ENCODE peak calls at places on chromosomes 1 and 21, in six cellular contexts. J is upper lobe of right lung, D is astrocyte of the spinal cord, T is left lung, Z is fibroblast of pulmonary artery, R is adrenal gland. C is an unnamed sample.

GRCh38 chr1:204146965-204147364 is 4.9 kb downstream of the ETNK2 start:
- DNase-seq in R (no peak), J (no peak), Z (no peak), T (no peak), D (no peak), C (no peak)

GRCh38 chr1:163745204-163745603 is 423.4 kb downstream of the NUF2 start:
- DNase-seq in J (no peak), D (no peak), R (no peak), Z (no peak), T (no peak), C (no peak)

GRCh38 chr1:73907051-73907450 is 290.9 kb downstream of the LRRIQ3 start:
- DNase-seq in Z (no peak), J (no peak), R (no peak), D (no peak), T (no peak), C (no peak)

GRCh38 chr1:179743679-179744400 is 749 bp downstream of the FAM163A start:
- DNase-seq in R (no peak), J (no peak), Z (no peak), T (peak; percentile 75), D (no peak), C (no peak)

GRCh38 chr1:7070389-7071029 is 285.3 kb downstream of the CAMTA1 start:
- DNase-seq in D (peak; percentile 63), Z (peak; percentile 73), J (no peak), T (no peak), R (peak; percentile 69), C (peak; percentile 71)

GRCh38 chr1:4603317-4604110 is 50.9 kb upstream of the AJAP1 start:
- DNase-seq in Z (no peak), J (no peak), D (no peak), T (no peak), R (no peak), C (no peak)

GRCh38 chr1:234558186-234558836 is 51.7 kb downstream of the IRF2BP2 start:
- DNase-seq in R (no peak), Z (peak; percentile 50), D (no peak), T (no peak), J (no peak), C (no peak)

GRCh38 chr21:15841856-15842564 is 112.2 kb downstream of the USP25 start:
- DNase-seq in D (peak; percentile 80), J (no peak), Z (peak; percentile 80), R (no peak), T (no peak), C (peak; percentile 83)

GRCh38 chr21:45327458-45328197 is 39.9 kb upstream of the POFUT2 start:
- DNase-seq in T (peak; percentile 80), J (peak; percentile 68), Z (no peak), R (no peak), D (no peak), C (no peak)

GRCh38 chr1:169999357-169999756 is 75.1 kb downstream of the KIFAP3 start:
- DNase-seq in T (no peak), R (no peak), D (peak; percentile 81), J (no peak), Z (peak; percentile 34), C (peak; percentile 83)
- H3K4me3 ChIP-seq in T (no peak overlapping the region), R (no peak overlapping the region), D (no peak overlapping the region), J (no peak overlapping the region), Z (no peak overlapping the region), C (no peak overlapping the region)

GRCh38 chr1:226181996-226182714 is 4.4 kb downstream of the ACBD3 start:
- DNase-seq in R (peak; percentile 32), T (no peak), Z (peak; percentile 82), D (peak; percentile 41), J (peak; percentile 72), C (peak; percentile 74)
- TF ChIP-seq CTCF in R (peak; percentile 43), T (no peak), Z (peak; percentile 46), D (peak; percentile 30), J (peak; percentile 48), C (peak; percentile 44)

GRCh38 chr1:212368073-212368484 is 46.6 kb downstream of the PACC1 start:
- DNase-seq in T (no peak), R (peak; percentile 47), D (peak; percentile 78), J (no peak), Z (peak; percentile 87), C (peak; percentile 88)

GRCh38 chr1:212364985-212365384 is 49.7 kb downstream of the PACC1 start:
- DNase-seq in Z (no peak), D (no peak), J (no peak), T (no peak), R (no peak), C (no peak)

GRCh38 chr1:212367474-212368072 is 47.1 kb downstream of the PACC1 start:
- DNase-seq in R (no peak), Z (no peak), D (no peak), J (no peak), T (no peak), C (no peak)

GRCh38 chr1:212366901-212367300 is 47.8 kb downstream of the PACC1 start:
- DNase-seq in D (peak; percentile 44), Z (peak; percentile 36), J (no peak), R (no peak), T (no peak), C (peak; percentile 62)
- H3K4me3 ChIP-seq in D (no peak overlapping the region), Z (no peak overlapping the region), J (no peak overlapping the region), R (no peak overlapping the region), T (no peak overlapping the region), C (no peak overlapping the region)

GRCh38 chr1:150874455-150875196 is 1.8 kb downstream of the ARNT start:
- DNase-seq in Z (peak; percentile 29), J (no peak), D (no peak), T (no peak), R (peak; percentile 22), C (no peak)

GRCh38 chr1:150873521-150873920 is 2.9 kb downstream of the ARNT start:
- DNase-seq in R (no peak), D (no peak), T (no peak), Z (no peak), J (no peak), C (no peak)

GRCh38 chr1:150875197-150876110 is 945 bp downstream of the ARNT start:
- DNase-seq in J (no peak), T (no peak), Z (peak; percentile 52), R (peak; percentile 29), D (peak; percentile 26), C (no peak)

GRCh38 chr1:150876111-150876434 is 326 bp downstream of the ARNT start:
- DNase-seq in D (peak; percentile 63), Z (peak; percentile 78), R (no peak), J (no peak), T (no peak), C (peak; percentile 75)

DNA sequence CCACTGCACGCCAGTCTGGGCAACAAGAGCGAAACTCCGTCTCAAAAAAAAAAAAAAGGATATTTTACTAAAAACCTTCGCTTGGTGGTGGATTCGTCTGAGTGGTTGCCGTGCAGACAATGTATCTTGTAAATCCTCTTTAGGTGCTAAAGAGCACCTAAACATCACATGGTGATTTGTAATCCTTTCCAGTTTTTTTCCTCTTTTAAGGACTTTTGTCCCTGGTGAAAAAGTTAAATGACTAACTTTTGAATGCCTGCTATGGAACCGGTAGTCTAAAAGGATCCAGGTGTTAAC is 769 bp upstream of the ARNT start:
- DNase-seq in J (no peak), T (no peak), Z (no peak), R (no peak), D (no peak), C (no peak)
- TF ChIP-seq CTCF in J (no peak), T (no peak), Z (no peak), R (no peak), D (no peak), C (no peak)

GRCh38 chr1:169941982-169942830 is 48.5 kb upstream of the SCYL3 start:
- DNase-seq in Z (peak; percentile 21), D (peak; percentile 81), J (no peak), T (no peak), R (no peak), C (peak; percentile 48)
- H3K4me3 ChIP-seq in Z (no peak overlapping the region), D (no peak overlapping the region), J (no peak overlapping the region), T (no peak overlapping the region), R (no peak overlapping the region), C (no peak overlapping the region)

DNA sequence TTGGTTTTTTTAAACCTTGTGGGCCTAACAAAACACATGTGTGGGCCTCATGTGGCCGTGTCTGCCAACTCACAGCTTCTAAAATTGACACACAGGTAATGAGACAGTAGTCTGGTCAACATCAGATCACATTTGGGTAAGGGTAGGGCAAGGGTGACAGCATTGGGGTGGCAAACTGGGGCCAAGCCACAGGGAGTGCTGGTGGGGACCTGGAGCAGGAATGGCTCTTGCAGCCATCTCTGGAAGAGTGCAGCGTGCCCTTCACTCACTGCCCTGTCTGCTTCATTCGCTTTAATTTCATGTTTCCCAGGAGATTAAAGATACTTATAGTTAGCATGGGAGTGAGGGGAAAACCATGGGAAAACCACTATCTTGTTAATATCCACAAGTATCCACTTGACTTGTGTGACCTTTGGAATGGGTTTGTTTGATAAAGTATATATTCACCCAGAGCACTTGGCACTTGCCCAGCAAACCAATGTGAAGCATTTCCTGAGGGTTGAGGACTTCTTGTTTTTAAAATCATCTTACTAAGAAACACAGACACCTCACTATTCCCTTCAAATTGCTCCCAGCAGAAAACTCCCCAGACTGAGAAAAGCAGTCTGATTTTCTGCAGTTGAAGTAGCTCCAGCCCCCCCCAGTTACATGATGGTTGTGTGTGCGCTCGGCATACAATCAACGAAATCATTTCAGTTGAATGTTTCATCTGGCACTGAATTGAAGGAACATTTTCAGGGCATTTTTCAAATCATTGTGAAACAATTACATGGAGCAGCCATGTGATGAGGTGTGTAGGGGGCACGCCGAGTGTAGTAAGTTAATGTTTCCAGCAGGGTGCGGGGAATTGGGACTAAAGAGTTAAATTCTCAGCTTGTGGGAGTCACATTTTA is 175.7 kb downstream of the VPS13D start:
- DNase-seq in D (peak; percentile 30), R (no peak), Z (peak; percentile 56), J (no peak), T (no peak), C (peak; percentile 41)
- TF ChIP-seq CTCF in D (peak; percentile 18), R (no peak), Z (peak; percentile 20), J (no peak), T (no peak), C (no peak)

GRCh38 chr1:29639741-29640427 is 403.6 kb downstream of the PTPRU start:
- DNase-seq in T (no peak), J (no peak), D (peak; percentile 87), Z (peak; percentile 28), R (no peak), C (peak; percentile 27)
- H3K4me3 ChIP-seq in T (no peak overlapping the region), J (no peak overlapping the region), D (no peak overlapping the region), Z (no peak overlapping the region), R (no peak overlapping the region), C (no peak overlapping the region)

GRCh38 chr1:158200509-158200908 is 19.8 kb downstream of the CD1D start:
- DNase-seq in Z (no peak), J (no peak), R (no peak), T (no peak), D (no peak), C (no peak)
- TF ChIP-seq CTCF in Z (no peak), J (no peak), R (no peak), T (no peak), D (no peak), C (no peak)

C was measured in cardiac fibroblast.